ENCODE peak calls at places on chromosomes 7 and 10, in five cellular contexts. One of them, this sample, is unnamed.

GRCh38 chr10:78820007-78820362 is 248.8 kb upstream of the ZMIZ1 start:
- ATAC-seq in activated CD8-positive, alpha-beta T cell treated with anti-CD3 and anti-CD28 coated beads for 36 hours: no peak
- ATAC-seq in natural killer cell: no peak
- ATAC-seq in T-helper 17 cell: no peak
- ATAC-seq in Right ventricle myocardium inferior: no peak
- ATAC-seq in this sample: no peak

GRCh38 chr7:30851651-30852359 is 59.8 kb upstream of the AQP1 start:
- ATAC-seq in activated CD8-positive, alpha-beta T cell treated with anti-CD3 and anti-CD28 coated beads for 36 hours: no peak
- ATAC-seq in Right ventricle myocardium inferior: no peak
- ATAC-seq in T-helper 17 cell: no peak
- ATAC-seq in natural killer cell: no peak
- ATAC-seq in this sample: peak

GRCh38 chr10:70472799-70473452 is 5.6 kb upstream of the PALD1 start:
- ATAC-seq in Right ventricle myocardium inferior: no peak
- ATAC-seq in T-helper 17 cell: no peak
- ATAC-seq in natural killer cell: no peak
- ATAC-seq in activated CD8-positive, alpha-beta T cell treated with anti-CD3 and anti-CD28 coated beads for 36 hours: no peak
- ATAC-seq in this sample: no peak

GRCh38 chr7:102044984-102045673 is 227.7 kb downstream of the CUX1 start:
- ATAC-seq in T-helper 17 cell: no peak
- ATAC-seq in natural killer cell: no peak
- ATAC-seq in activated CD8-positive, alpha-beta T cell treated with anti-CD3 and anti-CD28 coated beads for 36 hours: no peak
- ATAC-seq in Right ventricle myocardium inferior: peak
- ATAC-seq in this sample: peak

GRCh38 chr10:89741126-89741762 is 39.9 kb downstream of the KIF20B start:
- ATAC-seq in Right ventricle myocardium inferior: no peak
- ATAC-seq in T-helper 17 cell: no peak
- ATAC-seq in activated CD8-positive, alpha-beta T cell treated with anti-CD3 and anti-CD28 coated beads for 36 hours: no peak
- ATAC-seq in natural killer cell: no peak
- ATAC-seq in this sample: no peak

GRCh38 chr7:25223206-25223605 is 5.1 kb downstream of the NPVF start:
- ATAC-seq in Right ventricle myocardium inferior: no peak
- ATAC-seq in T-helper 17 cell: no peak
- ATAC-seq in activated CD8-positive, alpha-beta T cell treated with anti-CD3 and anti-CD28 coated beads for 36 hours: no peak
- ATAC-seq in natural killer cell: no peak
- ATAC-seq in this sample: no peak

GRCh38 chr7:140417456-140418155 is 13.7 kb downstream of the RAB19 start:
- ATAC-seq in natural killer cell: no peak
- ATAC-seq in activated CD8-positive, alpha-beta T cell treated with anti-CD3 and anti-CD28 coated beads for 36 hours: peak
- ATAC-seq in T-helper 17 cell: no peak
- ATAC-seq in Right ventricle myocardium inferior: no peak
- ATAC-seq in this sample: no peak

GRCh38 chr10:133211141-133211830 is 18.7 kb upstream of the UTF1 start:
- ATAC-seq in activated CD8-positive, alpha-beta T cell treated with anti-CD3 and anti-CD28 coated beads for 36 hours: no peak
- ATAC-seq in T-helper 17 cell: no peak
- ATAC-seq in natural killer cell: no peak
- ATAC-seq in Right ventricle myocardium inferior: no peak
- ATAC-seq in this sample: no peak

GRCh38 chr7:102236102-102236501 is 50.6 kb upstream of the SH2B2 start:
- ATAC-seq in Right ventricle myocardium inferior: no peak
- ATAC-seq in T-helper 17 cell: no peak
- ATAC-seq in activated CD8-positive, alpha-beta T cell treated with anti-CD3 and anti-CD28 coated beads for 36 hours: no peak
- ATAC-seq in natural killer cell: no peak
- ATAC-seq in this sample: no peak

GRCh38 chr7:98162758-98163157 is 48.5 kb upstream of the BHLHA15 start:
- ATAC-seq in natural killer cell: no peak
- ATAC-seq in T-helper 17 cell: no peak
- ATAC-seq in Right ventricle myocardium inferior: no peak
- ATAC-seq in activated CD8-positive, alpha-beta T cell treated with anti-CD3 and anti-CD28 coated beads for 36 hours: no peak
- ATAC-seq in this sample: no peak